ENCODE peak calls at places on chromosomes 5 and 9, in seven cellular contexts. K is adrenal gland, G is psoas muscle, X is tibial artery, S is colonic mucosa, B is GM23338, N is stomach. M is an unnamed sample.

GRCh38 chr9:8388132-8388531 is 588.6 kb upstream of the DMAC1 start:
- DNase-seq in K (no peak), G (no peak), X (no peak), S (no peak), B (no peak), N (no peak), M (no peak)

GRCh38 chr9:129933709-129934586 is 98.7 kb downstream of the USP20 start:
- DNase-seq in K (no peak), G (no peak), X (no peak), S (no peak), B (no peak), N (no peak), M (no peak)

GRCh38 chr5:139178948-139179347 is 19.2 kb downstream of the SIL1 start:
- DNase-seq in K (peak), G (no peak), X (no peak), S (no peak), B (peak), N (peak), M (peak)

GRCh38 chr9:99368341-99369326 is 146.6 kb downstream of the SEC61B start:
- DNase-seq in K (peak), G (peak), X (peak), S (no peak), B (peak), N (no peak), M (peak)

GRCh38 chr5:118614701-118615475 is 373.5 kb downstream of the DTWD2 start:
- DNase-seq in K (no peak), G (no peak), X (no peak), S (no peak), B (no peak), N (no peak), M (no peak)

GRCh38 chr5:43855418-43855817 is 252.4 kb downstream of the NNT start:
- DNase-seq in K (no peak), G (no peak), X (no peak), S (no peak), B (no peak), N (no peak), M (no peak)

GRCh38 chr9:78101247-78101646 is 69.6 kb upstream of the GNAQ start:
- DNase-seq in K (no peak), G (no peak), X (no peak), S (no peak), B (no peak), N (no peak), M (no peak)

GRCh38 chr9:4640027-4640426 is 22.1 kb upstream of the PLPP6 start:
- DNase-seq in K (no peak), G (no peak), X (no peak), S (no peak), B (peak), N (peak), M (peak)

GRCh38 chr5:142977363-142978051 is 207.3 kb downstream of the ARHGAP26 start:
- DNase-seq in K (no peak), G (no peak), X (no peak), S (no peak), B (no peak), N (no peak), M (peak)

GRCh38 chr9:137705443-137705863 is 86.6 kb downstream of the EHMT1 start:
- DNase-seq in K (no peak), G (no peak), X (no peak), S (no peak), B (no peak), N (no peak), M (no peak)

GRCh38 chr5:42337143-42337542 is 86.1 kb upstream of the GHR start:
- DNase-seq in K (no peak), G (no peak), X (no peak), S (no peak), B (no peak), N (no peak), M (no peak)

GRCh38 chr5:139193928-139194327 is 4.2 kb downstream of the SIL1 start:
- DNase-seq in K (peak), G (no peak), X (no peak), S (no peak), B (peak), N (no peak), M (peak)

GRCh38 chr9:25261445-25261844 is 416.8 kb downstream of the TUSC1 start:
- DNase-seq in K (no peak), G (no peak), X (no peak), S (no peak), B (no peak), N (no peak), M (no peak)

GRCh38 chr9:70563437-70564204 is 149.2 kb upstream of the KLF9 start:
- DNase-seq in K (no peak), G (no peak), X (no peak), S (no peak), B (no peak), N (no peak), M (peak)

GRCh38 chr9:37338218-37338617 is 84.3 kb upstream of the GRHPR start:
- DNase-seq in K (no peak), G (no peak), X (no peak), S (no peak), B (no peak), N (no peak), M (peak)

GRCh38 chr9:124897570-124898460 is 35.9 kb downstream of the ARPC5L start:
- DNase-seq in K (no peak), G (no peak), X (no peak), S (no peak), B (no peak), N (no peak), M (peak)

GRCh38 chr5:3310551-3311340 is 284.9 kb upstream of the IRX1 start:
- DNase-seq in K (no peak), G (no peak), X (no peak), S (no peak), B (no peak), N (no peak), M (peak)

GRCh38 chr5:21774791-21775190 is 1078.4 kb downstream of the CDH12 start:
- DNase-seq in K (no peak), G (no peak), X (no peak), S (no peak), B (no peak), N (no peak), M (peak)

GRCh38 chr9:26928966-26929495 is 18.0 kb downstream of the PLAA start:
- DNase-seq in K (no peak), G (no peak), X (no peak), S (no peak), B (no peak), N (no peak), M (no peak)

GRCh38 chr9:32551491-32552049 is 557 bp upstream of the SMIM27 start:
- DNase-seq in K (peak), G (no peak), X (peak), S (peak), B (peak), N (no peak), M (peak)

GRCh38 chr9:32552172-32552872 is at the start of the genes SMIM27 and TOPORS:
- DNase-seq in K (peak), G (peak), X (peak), S (peak), B (peak), N (peak), M (peak)

GRCh38 chr9:32550046-32550608 is 2.0 kb upstream of the SMIM27 start:
- DNase-seq in K (no peak), G (no peak), X (no peak), S (no peak), B (peak), N (no peak), M (peak)

GRCh38 chr9:32554107-32554506 is 1.7 kb upstream of the TOPORS start:
- DNase-seq in K (no peak), G (no peak), X (no peak), S (no peak), B (no peak), N (no peak), M (peak)

GRCh38 chr9:32550609-32551490 is 1.3 kb upstream of the SMIM27 start:
- DNase-seq in K (peak), G (peak), X (peak), S (peak), B (peak), N (peak), M (peak)
- TF ChIP-seq CTCF in K (no peak), G (no peak), X (no peak), S (no peak), B (peak), N (no peak), M (peak)

GRCh38 chr5:59187772-59188347 is 605.0 kb downstream of the RAB3C start:
- DNase-seq in K (no peak), G (no peak), X (no peak), S (no peak), B (peak), N (no peak), M (peak)
- H3K4me3 ChIP-seq in K (no peak), G (peak), X (peak), S (no peak), B (no peak), N (peak), M (peak)

GRCh38 chr9:112094948-112095779 is 79.9 kb downstream of the SUSD1 start:
- DNase-seq in K (no peak), G (no peak), X (no peak), S (peak), B (no peak), N (peak), M (no peak)

GRCh38 chr9:112094240-112094639 is 80.9 kb downstream of the SUSD1 start:
- DNase-seq in K (no peak), G (no peak), X (no peak), S (peak), B (no peak), N (no peak), M (no peak)

GRCh38 chr9:112093875-112094227 is 81.2 kb downstream of the SUSD1 start:
- DNase-seq in K (no peak), G (no peak), X (no peak), S (peak), B (no peak), N (no peak), M (no peak)

GRCh38 chr9:112093147-112093874 is 81.8 kb downstream of the SUSD1 start:
- DNase-seq in K (no peak), G (no peak), X (no peak), S (peak), B (no peak), N (no peak), M (no peak)

DNA sequence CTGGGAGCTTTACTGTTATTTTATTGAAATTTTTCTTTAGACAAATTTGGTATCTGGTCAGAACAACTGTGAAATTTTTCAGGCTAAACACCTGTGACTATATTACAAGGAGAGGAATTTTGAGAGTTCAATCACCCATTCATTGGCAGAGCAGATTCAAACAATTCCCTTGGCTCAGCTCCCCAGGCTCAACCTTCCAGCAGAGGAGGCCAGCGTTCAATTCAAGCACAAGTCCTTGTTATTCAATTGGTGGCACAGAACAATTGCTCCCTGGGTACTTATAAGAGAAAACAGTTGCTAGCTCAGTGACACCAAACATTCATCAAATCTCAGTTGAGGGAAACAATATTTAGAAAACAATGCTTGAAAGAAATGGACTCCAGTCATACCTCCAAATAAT is 83.3 kb downstream of the SUSD1 start:
- DNase-seq in K (peak), G (no peak), X (no peak), S (peak), B (peak), N (no peak), M (peak)
- TF ChIP-seq CTCF in K (peak), G (no peak), X (no peak), S (no peak), B (peak), N (no peak), M (peak)

DNA sequence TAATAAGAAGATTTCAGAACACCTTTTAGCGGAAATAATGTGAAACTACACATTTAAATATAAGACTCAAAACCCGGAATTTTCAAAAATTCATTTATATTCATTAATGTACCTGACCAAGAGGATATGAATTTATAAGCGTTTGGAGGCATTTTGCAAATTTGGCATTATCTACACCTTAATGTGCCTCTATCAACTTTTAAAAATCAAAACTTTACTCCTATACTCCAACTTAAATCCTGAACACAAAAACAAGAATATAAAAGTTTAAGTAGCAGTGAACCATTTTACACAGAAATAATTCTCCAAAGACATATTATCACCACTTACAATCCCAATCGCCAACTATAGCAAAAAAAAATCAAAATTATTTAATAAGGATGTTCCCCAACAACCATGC is 3.9 kb downstream of the ZNF608 start:
- DNase-seq in K (no peak), G (no peak), X (no peak), S (no peak), B (no peak), N (no peak), M (no peak)
- H3K4me3 ChIP-seq in K (no peak), G (peak), X (peak), S (peak), B (peak), N (peak), M (peak)

GRCh38 chr5:145680169-145680568 is 155.0 kb downstream of the PRELID2 start:
- DNase-seq in K (no peak), G (no peak), X (no peak), S (no peak), B (peak), N (no peak), M (peak)
- TF ChIP-seq CTCF in K (no peak), G (peak), X (no peak), S (no peak), B (peak), N (no peak), M (peak)

GRCh38 chr9:6630502-6631206 is 14.9 kb downstream of the GLDC start:
- DNase-seq in K (no peak), G (no peak), X (no peak), S (peak), B (no peak), N (no peak), M (peak)

GRCh38 chr9:6620353-6620752 is 25.2 kb downstream of the GLDC start:
- DNase-seq in K (no peak), G (no peak), X (no peak), S (no peak), B (no peak), N (no peak), M (no peak)

GRCh38 chr9:6628714-6629113 is 16.8 kb downstream of the GLDC start:
- DNase-seq in K (no peak), G (no peak), X (no peak), S (no peak), B (no peak), N (no peak), M (peak)

GRCh38 chr9:6620796-6621195 is 24.7 kb downstream of the GLDC start:
- DNase-seq in K (no peak), G (no peak), X (no peak), S (no peak), B (no peak), N (no peak), M (no peak)

GRCh38 chr9:6625363-6625762 is 20.2 kb downstream of the GLDC start:
- DNase-seq in K (no peak), G (no peak), X (no peak), S (no peak), B (no peak), N (no peak), M (no peak)
- H3K4me3 ChIP-seq in K (no peak), G (no peak), X (no peak), S (no peak), B (no peak), N (no peak), M (no peak)

GRCh38 chr5:74336286-74336685 is 304.2 kb downstream of the ENC1 start:
- DNase-seq in K (no peak), G (no peak), X (no peak), S (no peak), B (peak), N (no peak), M (no peak)
- TF ChIP-seq CTCF in K (no peak), G (no peak), X (no peak), S (no peak), B (peak), N (no peak), M (peak)

DNA sequence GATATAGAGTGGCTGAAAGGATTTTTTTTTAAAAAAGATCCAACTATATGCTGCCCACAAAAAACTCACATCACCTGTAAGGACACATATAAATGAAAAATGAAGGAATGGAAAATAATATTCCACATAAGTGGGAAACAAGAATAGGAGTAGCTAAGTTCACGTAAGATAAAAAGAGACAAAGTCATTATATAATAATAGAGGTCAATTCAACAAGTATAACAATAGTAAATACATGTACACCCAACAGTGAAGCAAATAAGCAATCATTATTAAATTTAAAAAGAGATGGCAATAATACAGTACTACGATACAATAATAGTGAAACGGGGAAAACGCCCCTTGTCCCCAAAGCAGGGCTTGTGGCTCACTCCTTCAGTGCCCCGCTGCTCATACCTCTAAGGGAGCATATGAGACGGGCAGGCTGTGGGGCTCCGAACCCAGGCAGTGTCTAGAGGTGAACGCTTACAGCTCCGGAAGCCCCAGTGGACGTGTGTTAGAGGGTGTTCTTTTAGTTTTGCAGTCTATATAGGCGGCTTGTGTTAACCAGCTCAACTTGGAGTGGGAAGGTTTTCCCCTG is 12.5 kb upstream of the BTNL9 start:
- DNase-seq in K (no peak), G (no peak), X (no peak), S (no peak), B (no peak), N (no peak), M (no peak)
- H3K4me3 ChIP-seq in K (no peak), G (no peak), X (no peak), S (no peak), B (peak), N (no peak), M (no peak)

GRCh38 chr5:137933491-137933911 is 44.2 kb downstream of the PKD2L2 start:
- DNase-seq in K (no peak), G (no peak), X (no peak), S (no peak), B (no peak), N (no peak), M (peak)
- TF ChIP-seq CTCF in K (no peak), G (no peak), X (no peak), S (no peak), B (no peak), N (no peak), M (no peak)

M was measured in choroid plexus epithelial cell.